ENCODE peak calls at places on chromosomes 3 and 15, in six cellular contexts. One of them, this sample, is unnamed.
A peak's percentile ranks its signal among the peaks of the same experiment; 100 is the strongest.

GRCh38 chr3:107264888-107265287 is 112.4 kb upstream of the CCDC54 start:
- DNase-seq in HCT116: no peak
- DNase-seq in HepG2: no peak
- DNase-seq in K562: no peak
- DNase-seq in GM12878: no peak
- DNase-seq in H1: no peak
- DNase-seq in this sample: no peak

GRCh38 chr15:80895965-80896364 is 93.7 kb downstream of the MESD start:
- DNase-seq in HCT116: no peak
- DNase-seq in HepG2: no peak
- DNase-seq in K562: no peak
- DNase-seq in GM12878: no peak
- DNase-seq in H1: no peak
- DNase-seq in this sample: no peak

GRCh38 chr15:84810073-84810840 is 6.9 kb upstream of the ALPK3 start:
- DNase-seq in HCT116: no peak
- DNase-seq in HepG2: no peak
- DNase-seq in K562: no peak
- DNase-seq in GM12878: no peak
- DNase-seq in H1: no peak
- DNase-seq in this sample: no peak

GRCh38 chr15:62941719-62942118 is 100.8 kb upstream of the TPM1 start:
- DNase-seq in HCT116: no peak
- DNase-seq in HepG2: no peak
- DNase-seq in K562: no peak
- DNase-seq in GM12878: no peak
- DNase-seq in H1: no peak
- DNase-seq in this sample: no peak

GRCh38 chr3:40109641-40110490 is 199.6 kb upstream of the EIF1B start:
- DNase-seq in HCT116: no peak
- DNase-seq in HepG2: peak; percentile 24
- DNase-seq in K562: no peak
- DNase-seq in GM12878: no peak
- DNase-seq in H1: peak; percentile 15
- DNase-seq in this sample: peak; percentile 67

GRCh38 chr15:81749667-81750360 is 296.0 kb downstream of the MEX3B start:
- DNase-seq in HCT116: no peak
- DNase-seq in HepG2: no peak
- DNase-seq in K562: no peak
- DNase-seq in GM12878: no peak
- DNase-seq in H1: no peak
- DNase-seq in this sample: no peak

GRCh38 chr3:46871222-46871621 is 6.3 kb upstream of the PTH1R start:
- DNase-seq in HCT116: no peak
- DNase-seq in HepG2: no peak
- DNase-seq in K562: no peak
- DNase-seq in GM12878: no peak
- DNase-seq in H1: no peak
- DNase-seq in this sample: no peak

GRCh38 chr3:148873270-148873927 is 8.3 kb downstream of the CPA3 start:
- DNase-seq in HCT116: no peak
- DNase-seq in HepG2: peak; percentile 19
- DNase-seq in K562: no peak
- DNase-seq in GM12878: no peak
- DNase-seq in H1: no peak
- DNase-seq in this sample: no peak

GRCh38 chr15:96330450-96331140 is at the start of gene NR2F2:
- DNase-seq in HCT116: peak; percentile 94
- DNase-seq in HepG2: peak; percentile 95
- DNase-seq in K562: peak; percentile 95
- DNase-seq in GM12878: peak; percentile 53
- DNase-seq in H1: peak; percentile 85
- DNase-seq in this sample: peak; percentile 90

GRCh38 chr3:75329713-75330112 is 334.4 kb upstream of the FRG2C start:
- DNase-seq in HCT116: no peak
- DNase-seq in HepG2: no peak
- DNase-seq in K562: no peak
- DNase-seq in GM12878: no peak
- DNase-seq in H1: no peak
- DNase-seq in this sample: no peak

GRCh38 chr15:58115692-58116091 is 22.5 kb upstream of the AQP9 start:
- DNase-seq in HCT116: peak; percentile 2
- DNase-seq in HepG2: peak; percentile 9
- DNase-seq in K562: peak; percentile 20
- DNase-seq in GM12878: no peak
- DNase-seq in H1: no peak
- DNase-seq in this sample: no peak

GRCh38 chr3:105503191-105503593 is 136.5 kb downstream of the ALCAM start:
- DNase-seq in HCT116: no peak
- DNase-seq in HepG2: peak; percentile 95
- DNase-seq in K562: no peak
- DNase-seq in GM12878: no peak
- DNase-seq in H1: no peak
- DNase-seq in this sample: no peak

GRCh38 chr3:114110439-114110838 is 53.9 kb downstream of the QTRT2 start:
- DNase-seq in HCT116: no peak
- DNase-seq in HepG2: no peak
- DNase-seq in K562: no peak
- DNase-seq in GM12878: no peak
- DNase-seq in H1: no peak
- DNase-seq in this sample: no peak

GRCh38 chr15:93180656-93181055 is 91.6 kb upstream of the RGMA start:
- DNase-seq in HCT116: no peak
- DNase-seq in HepG2: no peak
- DNase-seq in K562: no peak
- DNase-seq in GM12878: no peak
- DNase-seq in H1: no peak
- DNase-seq in this sample: no peak

GRCh38 chr3:96449341-96449740 is 365.1 kb upstream of the EPHA6 start:
- DNase-seq in HCT116: no peak
- DNase-seq in HepG2: no peak
- DNase-seq in K562: no peak
- DNase-seq in GM12878: no peak
- DNase-seq in H1: no peak
- DNase-seq in this sample: no peak

GRCh38 chr3:142716102-142716501 is 7.7 kb upstream of the TRPC1 start:
- DNase-seq in HCT116: no peak
- DNase-seq in HepG2: no peak
- DNase-seq in K562: no peak
- DNase-seq in GM12878: no peak
- DNase-seq in H1: no peak
- DNase-seq in this sample: no peak

GRCh38 chr3:142724682-142725351 is 983 bp downstream of the TRPC1 start:
- DNase-seq in HCT116: peak; percentile 13
- DNase-seq in HepG2: peak; percentile 68
- DNase-seq in K562: peak; percentile 31
- DNase-seq in GM12878: no peak
- DNase-seq in H1: peak; percentile 34
- DNase-seq in this sample: peak; percentile 49

GRCh38 chr15:74960995-74961588 is 4.5 kb upstream of the RPP25 start:
- DNase-seq in HCT116: no peak
- DNase-seq in HepG2: no peak
- DNase-seq in K562: no peak
- DNase-seq in GM12878: no peak
- DNase-seq in H1: no peak
- DNase-seq in this sample: no peak

GRCh38 chr3:102181202-102181920 is 253.5 kb upstream of the ZPLD1 start:
- DNase-seq in HCT116: no peak
- DNase-seq in HepG2: no peak
- DNase-seq in K562: no peak
- DNase-seq in GM12878: no peak
- DNase-seq in H1: no peak
- DNase-seq in this sample: no peak

GRCh38 chr15:42056934-42057743 is 36.3 kb upstream of the PLA2G4E start:
- DNase-seq in HCT116: peak; percentile 95
- DNase-seq in HepG2: peak; percentile 80
- DNase-seq in K562: peak; percentile 40
- DNase-seq in GM12878: no peak
- DNase-seq in H1: peak; percentile 77
- DNase-seq in this sample: peak; percentile 67

GRCh38 chr3:46095307-46095706 is 68.0 kb upstream of the XCR1 start:
- DNase-seq in HCT116: no peak
- DNase-seq in HepG2: no peak
- DNase-seq in K562: no peak
- DNase-seq in GM12878: peak; percentile 90
- DNase-seq in H1: no peak
- DNase-seq in this sample: no peak

GRCh38 chr15:65245096-65245849 is 34.0 kb upstream of the CILP start:
- DNase-seq in HCT116: no peak
- DNase-seq in HepG2: peak; percentile 75
- DNase-seq in K562: no peak
- DNase-seq in GM12878: no peak
- DNase-seq in H1: no peak
- DNase-seq in this sample: no peak

GRCh38 chr15:90934256-90934948 is 683 bp upstream of the UNC45A start:
- DNase-seq in HCT116: peak; percentile 77
- DNase-seq in HepG2: peak; percentile 81
- DNase-seq in K562: peak; percentile 76
- DNase-seq in GM12878: peak; percentile 43
- DNase-seq in H1: no peak
- DNase-seq in this sample: peak; percentile 88

GRCh38 chr15:66644000-66644787 is 57.8 kb upstream of the SMAD6 start:
- DNase-seq in HCT116: no peak
- DNase-seq in HepG2: peak; percentile 59
- DNase-seq in K562: no peak
- DNase-seq in GM12878: no peak
- DNase-seq in H1: no peak
- DNase-seq in this sample: no peak

GRCh38 chr3:90091557-90091956 is 984.1 kb downstream of the EPHA3 start:
- DNase-seq in HCT116: no peak
- DNase-seq in HepG2: peak; percentile 2
- DNase-seq in K562: no peak
- DNase-seq in GM12878: no peak
- DNase-seq in H1: no peak
- DNase-seq in this sample: peak; percentile 28

GRCh38 chr15:22912256-22912655 is 67.9 kb downstream of the CYFIP1 start:
- DNase-seq in HCT116: no peak
- DNase-seq in HepG2: no peak
- DNase-seq in K562: no peak
- DNase-seq in GM12878: no peak
- DNase-seq in H1: no peak
- DNase-seq in this sample: no peak
- TF ChIP-seq ZNF274 in HCT116: no peak
- TF ChIP-seq ZNF274 in HepG2: no peak
- TF ChIP-seq ZNF274 in K562: no peak
- TF ChIP-seq ZNF274 in GM12878: no peak
- TF ChIP-seq ZNF274 in H1: no peak
- TF ChIP-seq ZNF274 in this sample: no peak

GRCh38 chr3:3827111-3827510 is 27.9 kb downstream of the LRRN1 start:
- DNase-seq in HCT116: no peak
- DNase-seq in HepG2: no peak
- DNase-seq in K562: no peak
- DNase-seq in GM12878: no peak
- DNase-seq in H1: no peak
- DNase-seq in this sample: no peak

GRCh38 chr3:3821780-3822179 is 22.5 kb downstream of the LRRN1 start:
- DNase-seq in HCT116: no peak
- DNase-seq in HepG2: no peak
- DNase-seq in K562: no peak
- DNase-seq in GM12878: no peak
- DNase-seq in H1: no peak
- DNase-seq in this sample: no peak

DNA sequence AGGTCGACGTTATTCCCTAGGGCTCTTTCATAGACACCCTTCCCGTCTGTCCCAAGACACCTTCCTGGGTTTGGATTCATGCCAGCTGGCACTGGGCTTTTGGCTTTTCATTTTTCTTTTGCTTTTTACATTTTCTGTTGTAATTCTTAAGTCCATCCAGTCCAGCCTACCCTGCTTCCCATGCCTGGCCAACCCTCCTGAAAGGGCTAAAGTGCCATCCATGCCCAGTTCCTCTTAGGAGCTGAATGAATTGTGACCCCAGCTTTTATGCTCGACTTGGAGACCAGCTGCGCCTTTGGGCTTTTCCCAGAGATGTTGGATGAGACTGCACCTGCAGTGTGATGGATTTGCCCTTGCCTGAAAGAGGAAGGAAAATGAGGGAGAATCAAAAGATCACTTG is 25.8 kb downstream of the LRRN1 start:
- DNase-seq in HCT116: no peak
- DNase-seq in HepG2: no peak
- DNase-seq in K562: no peak
- DNase-seq in GM12878: no peak
- DNase-seq in H1: no peak
- DNase-seq in this sample: no peak
- TF ChIP-seq ZNF274 in HCT116: no peak
- TF ChIP-seq ZNF274 in HepG2: no peak
- TF ChIP-seq ZNF274 in K562: no peak
- TF ChIP-seq ZNF274 in GM12878: no peak
- TF ChIP-seq ZNF274 in H1: no peak
- TF ChIP-seq ZNF274 in this sample: no peak

GRCh38 chr3:171327441-171328174 is 132.6 kb downstream of the TNIK start:
- DNase-seq in HCT116: no peak
- DNase-seq in HepG2: no peak
- DNase-seq in K562: no peak
- DNase-seq in GM12878: no peak
- DNase-seq in H1: no peak
- DNase-seq in this sample: no peak
- TF ChIP-seq ZNF274 in HCT116: no peak
- TF ChIP-seq ZNF274 in HepG2: no peak
- TF ChIP-seq ZNF274 in K562: no peak
- TF ChIP-seq ZNF274 in GM12878: no peak
- TF ChIP-seq ZNF274 in H1: no peak
- TF ChIP-seq ZNF274 in this sample: no peak

GRCh38 chr3:11014752-11015151 is 22.2 kb downstream of the SLC6A1 start:
- DNase-seq in HCT116: no peak
- DNase-seq in HepG2: no peak
- DNase-seq in K562: no peak
- DNase-seq in GM12878: no peak
- DNase-seq in H1: no peak
- DNase-seq in this sample: no peak

GRCh38 chr3:11010406-11011165 is 18.0 kb downstream of the SLC6A1 start:
- DNase-seq in HCT116: no peak
- DNase-seq in HepG2: no peak
- DNase-seq in K562: no peak
- DNase-seq in GM12878: no peak
- DNase-seq in H1: no peak
- DNase-seq in this sample: no peak

GRCh38 chr3:11015369-11015768 is 22.8 kb downstream of the SLC6A1 start:
- DNase-seq in HCT116: no peak
- DNase-seq in HepG2: no peak
- DNase-seq in K562: no peak
- DNase-seq in GM12878: no peak
- DNase-seq in H1: no peak
- DNase-seq in this sample: no peak

GRCh38 chr3:11009898-11010297 is 17.4 kb downstream of the SLC6A1 start:
- DNase-seq in HCT116: no peak
- DNase-seq in HepG2: no peak
- DNase-seq in K562: no peak
- DNase-seq in GM12878: no peak
- DNase-seq in H1: no peak
- DNase-seq in this sample: no peak

DNA sequence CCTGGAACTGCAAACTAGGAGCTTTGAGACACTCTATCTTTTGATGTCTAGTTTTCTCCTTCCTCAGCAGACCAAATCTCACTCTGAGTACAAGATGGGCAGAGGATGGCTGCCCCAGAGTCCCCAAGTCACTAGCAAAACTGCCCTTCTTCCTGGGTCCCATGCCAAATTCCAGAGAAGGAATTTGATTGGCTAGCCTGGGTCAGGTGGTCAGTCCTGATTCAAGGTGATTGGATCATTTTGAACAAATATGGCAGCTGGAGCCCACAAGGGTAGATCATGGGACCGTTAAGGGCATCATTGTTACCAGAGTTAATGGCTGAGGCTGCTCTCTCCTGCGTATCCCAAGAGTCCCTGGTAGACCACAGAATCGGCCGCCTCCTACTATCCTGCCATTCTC is 21.7 kb downstream of the SLC6A1 start:
- DNase-seq in HCT116: no peak
- DNase-seq in HepG2: no peak
- DNase-seq in K562: peak; percentile 64
- DNase-seq in GM12878: no peak
- DNase-seq in H1: no peak
- DNase-seq in this sample: no peak
- TF ChIP-seq ZNF274 in HCT116: no peak
- TF ChIP-seq ZNF274 in HepG2: no peak
- TF ChIP-seq ZNF274 in K562: no peak
- TF ChIP-seq ZNF274 in GM12878: no peak
- TF ChIP-seq ZNF274 in H1: no peak
- TF ChIP-seq ZNF274 in this sample: no peak

This sample was measured in NT2/D1.